ENCODE peak calls at places on chromosomes 13 and 19, in six cellular contexts. Y is transverse colon, P is adipocyte, S is pancreas, K is left ventricle myocardium inferior, V is right atrium auricular region. B is an unnamed sample.

GRCh38 chr19:12247644-12248222 is 47.0 kb downstream of the ZNF44 start:
- DNase-seq in Y (no peak), P (no peak), S (no peak), K (no peak), V (no peak), B (no peak)

GRCh38 chr19:56162258-56162657 is 13.6 kb upstream of the GALP start:
- DNase-seq in Y (no peak), P (no peak), S (no peak), K (no peak), V (no peak), B (no peak)

GRCh38 chr13:78569029-78569428 is 34.3 kb downstream of the POU4F1 start:
- DNase-seq in Y (no peak), P (no peak), S (no peak), K (no peak), V (no peak), B (no peak)

GRCh38 chr19:40530091-40530901 is 46.4 kb upstream of the SHKBP1 start:
- DNase-seq in Y (no peak), P (peak; percentile 37), S (no peak), K (no peak), V (no peak), B (no peak)

GRCh38 chr13:61151062-61151461 is 264.6 kb downstream of the PCDH20 start:
- DNase-seq in Y (no peak), P (no peak), S (no peak), K (no peak), V (no peak), B (no peak)

GRCh38 chr19:4386038-4386782 is 14.1 kb downstream of the SH3GL1 start:
- DNase-seq in Y (no peak), P (peak; percentile 54), S (no peak), K (no peak), V (no peak), B (no peak)

GRCh38 chr13:71522976-71523517 is 344.0 kb downstream of the DACH1 start:
- DNase-seq in Y (no peak), P (no peak), S (no peak), K (no peak), V (no peak), B (no peak)

GRCh38 chr19:43438291-43439162 is 23.8 kb downstream of the TEX101 start:
- DNase-seq in Y (peak; percentile 45), P (peak; percentile 86), S (no peak), K (peak; percentile 79), V (peak; percentile 65), B (no peak)

GRCh38 chr13:101916108-101916757 is 463.8 kb downstream of the ITGBL1 start:
- DNase-seq in Y (no peak), P (peak; percentile 44), S (peak; percentile 11), K (peak; percentile 38), V (no peak), B (no peak)

GRCh38 chr13:28451482-28452217 is 43.3 kb downstream of the FLT1 start:
- DNase-seq in Y (no peak), P (peak; percentile 36), S (no peak), K (no peak), V (no peak), B (no peak)

GRCh38 chr19:5480427-5480836 is 25.2 kb downstream of the ZNRF4 start:
- DNase-seq in Y (peak; percentile 26), P (peak; percentile 27), S (no peak), K (no peak), V (no peak), B (peak; percentile 51)

GRCh38 chr13:110312669-110313031 is 5.6 kb downstream of the COL4A2 start:
- DNase-seq in Y (no peak), P (peak; percentile 82), S (no peak), K (no peak), V (peak; percentile 59), B (peak; percentile 91)

GRCh38 chr19:54302252-54302651 is 10.7 kb downstream of the LILRA5 start:
- DNase-seq in Y (no peak), P (no peak), S (no peak), K (no peak), V (peak; percentile 55), B (no peak)

GRCh38 chr13:75492389-75492788 is 10.4 kb upstream of the TBC1D4 start:
- DNase-seq in Y (no peak), P (peak; percentile 73), S (no peak), K (no peak), V (no peak), B (no peak)

DNA sequence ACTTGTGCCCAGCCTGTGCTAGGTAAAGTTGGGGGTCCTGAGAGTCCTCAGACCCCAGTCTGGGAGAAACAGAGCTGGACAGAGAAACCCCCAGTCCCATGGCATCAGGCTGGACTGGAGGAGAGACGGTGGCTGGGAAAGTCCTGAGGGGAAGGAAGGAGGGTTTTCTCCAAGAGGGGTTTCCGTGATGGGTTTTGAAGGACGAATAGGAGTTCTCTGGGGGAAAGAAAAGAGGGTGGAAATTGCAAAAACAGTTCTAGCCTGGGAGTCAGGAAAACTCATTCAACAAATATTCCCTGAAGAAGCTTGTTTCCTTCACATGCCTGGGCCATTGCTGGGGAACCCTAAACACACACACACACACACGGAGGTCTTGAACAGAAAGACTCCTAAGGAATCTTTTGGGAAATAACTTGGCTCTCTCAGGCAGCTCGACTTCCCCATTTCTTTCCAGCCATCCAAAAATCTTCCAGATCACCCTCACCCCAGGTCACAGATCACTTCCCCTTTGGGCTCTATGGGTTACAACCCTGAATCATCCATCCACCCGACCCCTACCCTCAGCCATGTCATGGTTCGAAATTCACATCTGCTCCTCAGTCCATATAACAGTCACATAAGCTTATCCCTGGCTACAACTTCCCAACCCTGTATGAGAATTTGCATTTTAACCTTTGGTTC is 47.6 kb downstream of the COLGALT1 start:
- DNase-seq in Y (no peak), P (no peak), S (no peak), K (no peak), V (no peak), B (no peak)
- H3K27me3 ChIP-seq in Y (peaks cover 62% of the 10 kb centered on the region), P (peaks cover 12% of the 10 kb centered on the region), S (no peaks in the 10 kb centered on the region), K (peaks cover 72% of the 10 kb centered on the region), V (no peaks in the 10 kb centered on the region), B (no peaks in the 10 kb centered on the region)

DNA sequence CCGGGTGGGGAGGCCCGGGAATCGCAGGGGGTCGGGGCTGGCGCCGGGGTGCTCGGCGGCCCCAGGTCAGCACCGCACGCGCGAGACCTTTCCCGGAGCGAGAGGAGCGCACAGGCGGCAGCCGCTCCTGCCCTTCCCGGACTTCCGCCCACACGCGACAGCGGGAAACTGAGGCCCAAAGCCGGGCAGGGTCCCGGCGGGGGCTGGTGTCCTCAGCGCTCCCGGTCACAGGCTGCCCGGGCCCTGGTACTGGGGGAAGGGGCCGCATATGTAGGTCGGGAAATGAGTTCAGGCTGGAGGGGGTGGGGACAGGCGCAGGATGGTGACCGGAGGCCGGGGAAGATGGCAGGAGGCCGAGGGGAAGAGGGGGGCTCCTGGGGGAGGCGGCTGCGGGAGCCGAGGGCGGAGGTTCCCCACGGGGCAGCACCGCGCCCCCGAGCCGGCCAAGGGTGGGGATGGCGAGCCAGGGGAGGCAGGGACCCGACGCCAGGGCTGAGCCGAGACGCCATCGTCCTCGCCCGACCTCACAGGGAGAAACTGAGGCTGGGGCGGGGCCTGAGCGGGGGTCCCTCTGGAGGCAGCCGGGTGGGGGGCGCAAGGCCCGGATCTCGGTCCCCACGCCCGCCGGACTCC is 662 bp downstream of the CBARP start:
- DNase-seq in Y (no peak), P (peak; percentile 56), S (no peak), K (no peak), V (no peak), B (no peak)
- H3K4me1 ChIP-seq in Y (peaks cover 41% of the 10 kb centered on the region), P (peaks cover 26% of the 10 kb centered on the region), S (peaks cover 29% of the 10 kb centered on the region), K (peaks cover 62% of the 10 kb centered on the region), V (no peaks in the 10 kb centered on the region), B (peaks cover 15% of the 10 kb centered on the region)

GRCh38 chr19:18609717-18610051 is 3.0 kb upstream of the TMEM59L start:
- DNase-seq in Y (no peak), P (no peak), S (no peak), K (no peak), V (no peak), B (no peak)

GRCh38 chr19:18606281-18607221 is at the start of gene CRLF1:
- DNase-seq in Y (no peak), P (peak; percentile 36), S (no peak), K (no peak), V (no peak), B (no peak)

GRCh38 chr19:18607222-18608101 is 863 bp upstream of the CRLF1 start:
- DNase-seq in Y (no peak), P (peak; percentile 21), S (no peak), K (no peak), V (no peak), B (no peak)

GRCh38 chr19:18608805-18609716 is 2.5 kb upstream of the CRLF1 start:
- DNase-seq in Y (no peak), P (no peak), S (no peak), K (no peak), V (no peak), B (no peak)

GRCh38 chr19:18608102-18608804 is 1.7 kb upstream of the CRLF1 start:
- DNase-seq in Y (no peak), P (no peak), S (no peak), K (no peak), V (no peak), B (no peak)
- H3K27me3 ChIP-seq in Y (peaks cover 96% of the 10 kb centered on the region), P (peaks cover 13% of the 10 kb centered on the region), S (no peaks in the 10 kb centered on the region), K (peaks cover 96% of the 10 kb centered on the region), V (peaks cover 72% of the 10 kb centered on the region), B (peaks cover 17% of the 10 kb centered on the region)

GRCh38 chr19:1269478-1270167 is 491 bp downstream of the CIRBP start:
- DNase-seq in Y (peak; percentile 89), P (peak; percentile 92), S (peak; percentile 84), K (peak; percentile 84), V (peak; percentile 90), B (peak; percentile 89)

GRCh38 chr19:1268392-1269064 is 604 bp upstream of the CIRBP start:
- DNase-seq in Y (no peak), P (no peak), S (peak; percentile 48), K (no peak), V (no peak), B (no peak)

GRCh38 chr19:1270168-1270853 is 1.2 kb downstream of the CIRBP start:
- DNase-seq in Y (no peak), P (peak; percentile 43), S (peak; percentile 62), K (no peak), V (no peak), B (no peak)

GRCh38 chr19:1267441-1268391 is 1.4 kb upstream of the CIRBP start:
- DNase-seq in Y (no peak), P (no peak), S (peak; percentile 59), K (no peak), V (no peak), B (no peak)

DNA sequence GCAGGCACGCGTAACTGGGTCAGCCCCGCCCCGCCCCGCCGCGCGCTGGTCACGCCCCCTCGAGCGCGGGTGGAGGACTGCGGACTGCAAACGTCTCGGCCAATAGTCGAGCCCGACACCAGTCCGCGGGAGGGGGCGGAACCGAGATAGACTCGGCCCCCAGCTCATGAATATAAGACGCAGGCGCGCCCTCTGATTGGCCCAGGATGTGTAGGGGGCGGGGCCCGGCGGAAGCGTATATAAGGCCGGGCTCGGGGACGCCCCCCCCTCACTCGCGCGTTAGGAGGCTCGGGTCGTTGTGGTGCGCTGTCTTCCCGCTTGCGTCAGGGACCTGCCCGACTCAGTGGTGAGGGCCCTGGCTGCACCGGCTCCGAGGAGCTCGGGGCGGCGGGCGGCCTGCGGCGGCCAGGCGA is at the start of gene CIRBP:
- DNase-seq in Y (peak; percentile 100), P (peak; percentile 100), S (peak; percentile 100), K (peak; percentile 100), V (peak; percentile 100), B (peak; percentile 99)
- H3K4me1 ChIP-seq in Y (peaks cover 77% of the 10 kb centered on the region), P (peaks cover 68% of the 10 kb centered on the region), S (peaks cover 57% of the 10 kb centered on the region), K (peaks cover 93% of the 10 kb centered on the region), V (no peaks in the 10 kb centered on the region), B (peaks cover 39% of the 10 kb centered on the region)